ENCODE peak calls at places on chromosomes 7 and 10, in ten cellular contexts. N is GM23338; A is BJ; S is left ventricle myocardium inferior; B is fibroblast of pulmonary artery; G is progenitor cell of endocrine pancreas; W is CD4-positive, alpha-beta T cell; F is cardiac fibroblast; J is A549; U is prostate gland. C is an unnamed sample.

GRCh38 chr10:61643316-61643751 is 19.4 kb upstream of the CABCOCO1 start:
- DNase-seq in N (peak; percentile 58), A (peak; percentile 64), S (no peak), B (peak; percentile 86), G (no peak), W (no peak), F (peak; percentile 92), J (no peak), U (no peak), C (no peak)

GRCh38 chr10:120979435-120980315 is 128.5 kb downstream of the WDR11 start:
- DNase-seq in N (peak; percentile 92), A (no peak), S (no peak), B (no peak), G (peak; percentile 74), W (no peak), F (no peak), J (peak; percentile 44), U (peak; percentile 61), C (peak; percentile 51)

GRCh38 chr10:89346264-89346971 is 18.6 kb downstream of the IFIT3 start:
- DNase-seq in N (peak; percentile 65), A (no peak), S (no peak), B (peak; percentile 86), G (no peak), W (no peak), F (peak; percentile 86), J (no peak), U (no peak), C (no peak)

GRCh38 chr7:122310119-122311021 is 5.8 kb upstream of the FEZF1 start:
- DNase-seq in N (peak; percentile 96), A (no peak), S (no peak), B (peak; percentile 33), G (no peak), W (no peak), F (no peak), J (no peak), U (no peak), C (peak; percentile 46)

GRCh38 chr7:151700621-151701185 is 176.2 kb downstream of the PRKAG2 start:
- DNase-seq in N (no peak), A (no peak), S (peak; percentile 13), B (peak; percentile 49), G (no peak), W (no peak), F (peak; percentile 52), J (no peak), U (no peak), C (no peak)

GRCh38 chr10:61778137-61778536 is 115.4 kb downstream of the CABCOCO1 start:
- DNase-seq in N (no peak), A (no peak), S (no peak), B (no peak), G (no peak), W (no peak), F (no peak), J (no peak), U (no peak), C (no peak)

GRCh38 chr7:47950714-47951113 is 2.4 kb upstream of the PKD1L1 start:
- DNase-seq in N (peak; percentile 58), A (no peak), S (peak; percentile 60), B (peak; percentile 25), G (no peak), W (no peak), F (peak; percentile 57), J (no peak), U (no peak), C (no peak)

GRCh38 chr10:48773580-48773979 is 88.9 kb downstream of the WDFY4 start:
- DNase-seq in N (no peak), A (no peak), S (no peak), B (no peak), G (no peak), W (no peak), F (no peak), J (no peak), U (no peak), C (no peak)

GRCh38 chr10:10513067-10513466 is 504.6 kb upstream of the CELF2 start:
- DNase-seq in N (no peak), A (no peak), S (no peak), B (no peak), G (no peak), W (no peak), F (no peak), J (no peak), U (no peak), C (no peak)

GRCh38 chr10:88114368-88114767 is 250.9 kb downstream of the PTEN start:
- DNase-seq in N (peak; percentile 71), A (no peak), S (peak; percentile 24), B (peak; percentile 49), G (no peak), W (peak; percentile 8), F (peak; percentile 54), J (peak; percentile 62), U (no peak), C (no peak)

GRCh38 chr10:59381687-59382086 is 19.3 kb upstream of the FAM13C start:
- DNase-seq in N (no peak), A (no peak), S (no peak), B (no peak), G (no peak), W (no peak), F (no peak), J (no peak), U (no peak), C (no peak)

GRCh38 chr7:105438847-105439173 is 50.1 kb upstream of the SRPK2 start:
- DNase-seq in N (peak; percentile 45), A (no peak), S (no peak), B (no peak), G (no peak), W (no peak), F (no peak), J (no peak), U (no peak), C (no peak)

GRCh38 chr7:141039366-141039765 is 24.6 kb upstream of the MRPS33 start:
- DNase-seq in N (no peak), A (no peak), S (no peak), B (no peak), G (no peak), W (no peak), F (peak; percentile 41), J (no peak), U (no peak), C (no peak)

GRCh38 chr10:127872011-127872741 is 20.6 kb downstream of the CLRN3 start:
- DNase-seq in N (no peak), A (no peak), S (peak; percentile 51), B (peak; percentile 75), G (no peak), W (no peak), F (peak; percentile 24), J (no peak), U (no peak), C (no peak)

GRCh38 chr7:36775673-36776072 is 51.4 kb upstream of the AOAH start:
- DNase-seq in N (no peak), A (no peak), S (no peak), B (no peak), G (no peak), W (no peak), F (no peak), J (no peak), U (no peak), C (no peak)

GRCh38 chr10:98361131-98361633 is 53.8 kb downstream of the PYROXD2 start:
- DNase-seq in N (no peak), A (peak; percentile 88), S (peak; percentile 81), B (peak; percentile 99), G (no peak), W (no peak), F (peak; percentile 99), J (no peak), U (peak; percentile 38), C (no peak)
- TF ChIP-seq CTCF in N (no peak), A (no peak), S (no peak), B (no peak), G (no peak), W (no peak), F (no peak), J (no peak), U (no peak), C (no peak)

DNA sequence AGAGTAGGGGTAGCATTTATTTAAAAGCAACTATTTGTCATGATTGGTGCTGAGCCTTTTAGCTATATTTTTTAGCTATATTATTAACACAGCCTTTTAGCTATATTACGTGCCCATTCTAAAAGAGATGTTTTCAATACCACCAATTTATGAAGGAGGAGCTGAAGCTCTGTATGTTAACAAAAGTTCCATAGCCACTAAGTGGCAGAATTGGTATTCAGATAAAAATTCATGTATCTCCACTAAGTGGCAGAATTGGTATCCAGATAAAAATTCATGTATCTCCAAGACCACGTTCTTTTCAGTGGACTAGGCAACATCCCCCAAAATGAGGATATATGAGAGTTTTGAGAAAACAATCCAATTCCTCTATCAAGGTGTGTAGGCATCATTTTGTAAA is 268.6 kb downstream of the HGF start:
- DNase-seq in N (no peak), A (no peak), S (no peak), B (peak; percentile 83), G (no peak), W (no peak), F (peak; percentile 86), J (no peak), U (no peak), C (no peak)
- TF ChIP-seq CTCF in N (peak; percentile 45), A (peak; percentile 29), S (peak; percentile 26), B (peak; percentile 52), G (no peak), W (no peak), F (peak; percentile 40), J (peak; percentile 76), U (no peak), C (no peak)

GRCh38 chr7:50448823-50449222 is 1.3 kb downstream of the FIGNL1 start:
- DNase-seq in N (no peak), A (no peak), S (no peak), B (no peak), G (no peak), W (no peak), F (no peak), J (no peak), U (no peak), C (no peak)

GRCh38 chr7:50450691-50451051 is 521 bp upstream of the FIGNL1 start:
- DNase-seq in N (peak; percentile 56), A (no peak), S (peak; percentile 23), B (no peak), G (no peak), W (peak; percentile 18), F (no peak), J (peak; percentile 10), U (no peak), C (peak; percentile 25)

GRCh38 chr7:50449501-50449880 is 659 bp downstream of the FIGNL1 start:
- DNase-seq in N (no peak), A (no peak), S (no peak), B (no peak), G (no peak), W (no peak), F (no peak), J (no peak), U (no peak), C (no peak)

GRCh38 chr7:50446542-50446960 is 3.6 kb downstream of the FIGNL1 start:
- DNase-seq in N (no peak), A (no peak), S (no peak), B (peak; percentile 28), G (no peak), W (no peak), F (peak; percentile 91), J (no peak), U (no peak), C (no peak)

GRCh38 chr7:50449881-50450690 is at the start of gene FIGNL1:
- DNase-seq in N (peak; percentile 75), A (no peak), S (peak; percentile 82), B (peak; percentile 79), G (peak; percentile 50), W (peak; percentile 65), F (peak; percentile 68), J (peak; percentile 65), U (peak; percentile 44), C (peak; percentile 76)
- TF ChIP-seq CTCF in N (no peak), A (no peak), S (no peak), B (no peak), G (no peak), W (no peak), F (no peak), J (no peak), U (no peak), C (no peak)

GRCh38 chr7:130560972-130561371 is 69.1 kb downstream of the MEST start:
- DNase-seq in N (peak; percentile 33), A (no peak), S (no peak), B (peak; percentile 68), G (no peak), W (no peak), F (peak; percentile 59), J (peak; percentile 17), U (no peak), C (no peak)
- TF ChIP-seq CTCF in N (peak; percentile 57), A (peak; percentile 48), S (no peak), B (peak; percentile 41), G (no peak), W (peak; percentile 26), F (peak; percentile 40), J (peak; percentile 44), U (no peak), C (no peak)